ENCODE peak calls at places on chromosomes 6 and 20, in eight cellular contexts. S, J, T, D, G, L, F and E are unnamed samples.

GRCh38 chr6:125904871-125905270 is 51.7 kb upstream of the HINT3 start:
- DNase-seq in J (no peak), G (no peak), L (no peak), D (no peak), T (no peak), S (no peak), F (no peak), E (no peak)

GRCh38 chr6:125549202-125549884 is 200.1 kb upstream of the HEY2 start:
- DNase-seq in L (no peak), S (no peak), D (no peak), T (no peak), F (no peak), J (no peak), G (no peak), E (no peak)

GRCh38 chr6:137980777-137981176 is 113.7 kb downstream of the TNFAIP3 start:
- DNase-seq in S (no peak), F (no peak), J (no peak), G (no peak), D (no peak), T (no peak), L (no peak), E (no peak)

GRCh38 chr6:78523622-78524021 is 343.7 kb upstream of the IRAK1BP1 start:
- DNase-seq in S (no peak), F (no peak), L (no peak), G (no peak), J (no peak), T (no peak), D (no peak), E (no peak)

GRCh38 chr6:149922642-149923326 is at the start of gene RAET1G:
- DNase-seq in F (peak), L (peak), S (peak), D (peak), J (peak), T (peak), G (peak), E (peak)

GRCh38 chr6:16286151-16286522 is 47.8 kb downstream of the GMPR start:
- DNase-seq in J (peak), L (no peak), S (peak), T (no peak), D (no peak), F (peak), G (no peak), E (peak)

GRCh38 chr20:4932061-4932460 is 69.2 kb downstream of the SLC23A2 start:
- DNase-seq in F (no peak), S (no peak), L (no peak), G (no peak), D (no peak), T (no peak), J (no peak), E (no peak)

GRCh38 chr6:135525550-135525949 is 28.0 kb upstream of the AHI1 start:
- DNase-seq in F (no peak), G (no peak), L (no peak), S (no peak), J (no peak), T (no peak), D (no peak), E (no peak)

GRCh38 chr20:47318027-47318595 is 38.4 kb downstream of the ZMYND8 start:
- DNase-seq in F (no peak), J (no peak), D (no peak), S (no peak), G (no peak), L (no peak), T (no peak), E (peak)

GRCh38 chr6:133999305-133999704 is 46.3 kb downstream of the TBPL1 start:
- DNase-seq in S (no peak), D (no peak), T (no peak), J (no peak), G (no peak), L (no peak), F (no peak), E (no peak)

GRCh38 chr6:160248538-160248937 is 10.1 kb downstream of the SLC22A2 start:
- DNase-seq in J (no peak), D (no peak), G (no peak), S (no peak), L (no peak), T (no peak), F (no peak), E (no peak)

GRCh38 chr20:7806831-7807230 is 133.4 kb downstream of the HAO1 start:
- DNase-seq in S (no peak), F (no peak), G (no peak), D (no peak), J (no peak), T (no peak), L (no peak), E (no peak)

GRCh38 chr6:156189714-156190113 is 587.5 kb upstream of the ARID1B start:
- DNase-seq in J (no peak), D (no peak), L (no peak), S (no peak), T (no peak), F (no peak), G (no peak), E (no peak)

GRCh38 chr20:46430921-46431712 is 24.7 kb upstream of the ELMO2 start:
- DNase-seq in F (no peak), G (no peak), L (no peak), D (no peak), J (peak), T (no peak), S (no peak), E (no peak)

GRCh38 chr6:86412063-86412462 is 525.3 kb upstream of the HTR1E start:
- DNase-seq in G (no peak), L (no peak), S (no peak), F (no peak), D (no peak), T (no peak), J (no peak), E (no peak)

GRCh38 chr6:97032950-97033349 is 108.4 kb downstream of the KLHL32 start:
- DNase-seq in D (no peak), G (no peak), J (no peak), L (no peak), S (no peak), T (no peak), F (no peak), E (no peak)

GRCh38 chr6:169868458-169868857 is 117.0 kb downstream of the ERMARD start:
- DNase-seq in J (no peak), G (no peak), T (no peak), D (no peak), L (no peak), F (no peak), S (no peak), E (no peak)

GRCh38 chr20:35215066-35215956 is 11.2 kb upstream of the MMP24 start:
- DNase-seq in S (no peak), G (no peak), J (no peak), L (no peak), T (no peak), F (no peak), D (no peak), E (no peak)

GRCh38 chr6:111038534-111039252 is 48.6 kb upstream of the SLC16A10 start:
- DNase-seq in F (no peak), J (no peak), L (no peak), G (no peak), D (peak), T (no peak), S (no peak), E (no peak)

DNA sequence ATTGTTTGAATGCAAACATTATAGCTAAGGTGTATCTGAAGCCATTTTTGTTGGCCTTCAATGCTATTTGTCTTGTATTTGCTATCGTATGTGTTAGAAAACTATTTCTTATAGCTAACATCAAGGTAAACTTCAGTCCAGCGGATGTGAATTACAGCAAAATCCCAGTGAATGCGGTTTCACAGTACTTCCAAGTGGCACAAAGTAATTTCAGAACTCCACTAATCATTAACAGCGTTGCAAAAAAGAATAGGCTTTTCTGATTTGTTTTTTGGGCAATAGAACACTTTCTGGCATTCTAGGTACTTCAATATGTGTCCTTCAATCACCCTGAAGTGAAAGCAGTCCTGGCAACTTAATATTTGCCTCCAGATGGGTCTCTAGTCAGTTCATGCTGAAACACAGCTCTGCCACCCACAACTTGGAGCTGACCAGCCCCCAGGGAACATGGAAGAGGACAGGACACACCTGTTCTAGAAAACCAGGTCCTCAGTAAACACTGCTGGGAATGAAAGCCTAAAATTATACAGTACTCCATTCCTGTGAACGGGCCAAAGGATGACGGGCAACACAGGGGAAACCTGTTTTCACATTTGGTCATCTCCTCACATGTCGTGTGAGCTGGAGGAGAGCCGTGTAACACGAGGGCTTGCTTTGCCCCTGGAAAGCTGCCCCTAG is 9.7 kb upstream of the MRPS10 start:
- DNase-seq in F (no peak), L (no peak), S (no peak), D (no peak), J (no peak), G (no peak), T (no peak), E (no peak)
- H3K4me3 ChIP-seq in F (no peak), L (no peak), S (no peak), D (no peak), J (no peak), G (no peak), T (no peak), E (no peak)

GRCh38 chr6:144283781-144284473 is 1.2 kb upstream of the UTRN start:
- DNase-seq in J (no peak), G (no peak), S (peak), F (no peak), L (no peak), D (no peak), T (no peak), E (no peak)
- TF ChIP-seq CTCF in J (no peak), G (no peak), S (no peak), F (peak), L (no peak), D (no peak), T (no peak), E (no peak)

DNA sequence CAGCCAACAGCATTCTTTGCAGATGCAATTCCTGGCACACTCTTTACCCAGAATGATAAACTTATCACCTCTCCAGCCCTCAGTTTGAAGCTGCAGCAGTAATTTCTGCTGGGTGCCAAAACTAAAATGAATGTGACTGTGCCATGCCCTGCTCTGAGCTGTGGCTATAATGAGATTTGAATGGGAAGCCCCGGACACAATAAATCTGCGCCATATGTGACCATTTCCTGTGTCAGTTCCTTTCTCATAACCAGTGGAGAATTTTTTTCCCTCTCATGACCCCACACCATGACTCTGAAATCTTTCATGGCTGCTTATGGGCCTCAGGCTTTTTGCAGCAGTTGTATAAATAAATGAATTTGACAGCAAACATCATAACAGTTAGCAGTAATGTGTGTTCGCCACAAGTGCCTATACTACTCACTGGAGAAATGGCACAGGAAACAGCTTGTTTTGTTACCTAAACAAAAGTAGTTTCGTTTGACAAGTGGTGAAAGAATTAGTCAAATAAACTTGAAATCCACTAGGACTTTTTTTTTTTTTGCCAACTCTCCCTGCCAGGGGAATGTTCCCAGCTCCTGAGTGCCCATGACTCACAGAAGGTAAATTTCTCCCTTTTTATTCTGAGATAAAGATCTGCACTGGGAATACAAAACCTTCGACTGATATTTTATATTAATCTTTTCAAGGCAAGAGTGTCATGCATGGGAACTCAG is 408.4 kb downstream of the PKHD1 start:
- DNase-seq in S (no peak), T (no peak), F (peak), G (no peak), L (no peak), D (peak), J (no peak), E (no peak)
- H3K4me3 ChIP-seq in S (no peak), T (no peak), F (no peak), G (no peak), L (no peak), D (no peak), J (no peak), E (no peak)

DNA sequence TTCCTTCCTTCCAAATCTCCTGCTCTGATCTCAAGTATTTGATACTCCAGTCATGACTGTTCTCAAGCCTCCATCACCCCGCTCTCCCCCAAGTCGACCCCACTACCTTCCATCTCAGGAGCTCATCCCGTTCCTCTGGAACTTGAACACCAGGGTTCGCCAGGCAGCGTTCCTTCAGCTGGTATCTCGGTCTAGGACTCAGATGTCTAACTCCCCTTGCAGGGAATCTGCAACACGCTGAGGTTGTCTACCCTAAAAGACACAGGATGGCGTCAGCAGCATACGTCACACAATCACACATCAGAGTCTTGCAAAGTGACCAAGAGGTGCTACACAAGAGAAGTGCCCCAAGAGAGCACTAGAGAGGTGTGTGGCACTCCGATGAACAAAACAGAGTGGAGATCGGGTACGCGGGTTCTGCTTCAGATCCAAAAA is 706 bp downstream of the ZNF184 start:
- DNase-seq in D (peak), L (no peak), G (peak), S (peak), F (peak), T (peak), J (peak), E (peak)
- TF ChIP-seq CTCF in D (peak), L (no peak), G (no peak), S (no peak), F (no peak), T (no peak), J (no peak), E (no peak)

DNA sequence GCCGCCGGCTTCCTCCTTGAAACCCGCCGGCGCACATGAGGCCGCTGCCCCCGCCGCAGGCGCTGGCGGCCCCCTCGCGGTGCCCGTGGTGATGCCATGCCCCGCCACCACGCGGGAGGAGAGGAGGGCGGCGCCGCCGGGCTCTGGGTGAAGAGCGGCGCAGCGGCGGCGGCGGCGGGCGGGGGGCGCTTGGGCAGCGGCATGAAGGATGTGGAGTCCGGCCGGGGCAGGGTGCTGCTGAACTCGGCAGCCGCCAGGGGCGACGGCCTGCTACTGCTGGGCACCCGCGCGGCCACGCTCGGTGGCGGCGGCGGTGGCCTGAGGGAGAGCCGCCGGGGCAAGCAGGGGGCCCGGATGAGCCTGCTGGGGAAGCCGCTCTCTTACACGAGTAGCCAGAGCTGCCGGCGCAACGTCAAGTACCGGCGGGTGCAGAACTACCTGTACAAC is 253 bp downstream of the KCNQ5 start:
- DNase-seq in L (peak), D (no peak), G (no peak), J (peak), F (peak), T (peak), S (peak), E (no peak)
- H3K4me3 ChIP-seq in L (peak), D (peak), G (peak), J (peak), F (peak), T (peak), S (peak), E (peak)

GRCh38 chr20:50286609-50287008 is 96.0 kb downstream of the CEBPB start:
- DNase-seq in S (no peak), J (no peak), G (no peak), T (peak), F (peak), L (no peak), D (peak), E (peak)

GRCh38 chr20:50283922-50284810 is 93.5 kb downstream of the CEBPB start:
- DNase-seq in L (no peak), D (no peak), S (no peak), J (no peak), T (peak), G (no peak), F (no peak), E (no peak)

GRCh38 chr20:50286174-50286511 is 95.5 kb downstream of the CEBPB start:
- DNase-seq in D (no peak), T (no peak), L (no peak), J (no peak), G (no peak), F (no peak), S (no peak), E (no peak)

GRCh38 chr20:50284811-50285375 is 94.3 kb downstream of the CEBPB start:
- DNase-seq in J (no peak), L (no peak), D (no peak), S (no peak), T (no peak), F (peak), G (no peak), E (no peak)

GRCh38 chr20:50285376-50286173 is 94.9 kb downstream of the CEBPB start:
- DNase-seq in T (peak), F (peak), L (no peak), J (no peak), S (no peak), G (no peak), D (peak), E (peak)
- TF ChIP-seq CTCF in T (no peak), F (no peak), L (no peak), J (no peak), S (no peak), G (no peak), D (no peak), E (no peak)

GRCh38 chr6:25107218-25107617 is 171.5 kb upstream of the RIPOR2 start:
- DNase-seq in G (no peak), T (no peak), S (no peak), D (peak), L (no peak), F (no peak), J (no peak), E (no peak)

GRCh38 chr6:25100288-25100687 is 164.5 kb upstream of the RIPOR2 start:
- DNase-seq in S (no peak), D (no peak), F (no peak), J (no peak), G (no peak), T (no peak), L (no peak), E (no peak)

GRCh38 chr6:25105070-25105925 is 169.5 kb upstream of the RIPOR2 start:
- DNase-seq in G (no peak), F (no peak), J (no peak), L (no peak), T (no peak), D (no peak), S (no peak), E (no peak)

DNA sequence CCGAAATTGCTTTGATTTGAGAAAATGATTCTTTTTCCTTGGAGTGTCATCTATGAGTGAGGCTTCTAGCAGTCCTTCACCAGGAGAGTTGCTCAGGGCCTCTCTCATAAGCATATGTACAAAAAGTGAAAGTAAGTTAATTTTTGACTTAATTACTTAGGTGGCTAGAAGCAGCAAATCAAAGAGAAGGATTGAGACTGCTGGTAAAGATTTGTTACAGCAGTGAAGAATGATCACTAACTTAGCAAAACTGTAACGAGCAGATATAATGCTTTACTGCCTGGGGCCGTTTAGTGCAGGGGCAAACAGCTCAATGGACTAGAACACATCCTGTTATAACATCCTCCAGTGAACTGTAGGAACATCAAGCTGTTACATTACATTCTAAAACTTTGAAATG is 167.8 kb upstream of the RIPOR2 start:
- DNase-seq in G (no peak), S (no peak), J (no peak), F (no peak), T (no peak), D (no peak), L (no peak), E (no peak)
- H3K4me3 ChIP-seq in G (no peak), S (no peak), J (no peak), F (no peak), T (no peak), D (no peak), L (no peak), E (no peak)

DNA sequence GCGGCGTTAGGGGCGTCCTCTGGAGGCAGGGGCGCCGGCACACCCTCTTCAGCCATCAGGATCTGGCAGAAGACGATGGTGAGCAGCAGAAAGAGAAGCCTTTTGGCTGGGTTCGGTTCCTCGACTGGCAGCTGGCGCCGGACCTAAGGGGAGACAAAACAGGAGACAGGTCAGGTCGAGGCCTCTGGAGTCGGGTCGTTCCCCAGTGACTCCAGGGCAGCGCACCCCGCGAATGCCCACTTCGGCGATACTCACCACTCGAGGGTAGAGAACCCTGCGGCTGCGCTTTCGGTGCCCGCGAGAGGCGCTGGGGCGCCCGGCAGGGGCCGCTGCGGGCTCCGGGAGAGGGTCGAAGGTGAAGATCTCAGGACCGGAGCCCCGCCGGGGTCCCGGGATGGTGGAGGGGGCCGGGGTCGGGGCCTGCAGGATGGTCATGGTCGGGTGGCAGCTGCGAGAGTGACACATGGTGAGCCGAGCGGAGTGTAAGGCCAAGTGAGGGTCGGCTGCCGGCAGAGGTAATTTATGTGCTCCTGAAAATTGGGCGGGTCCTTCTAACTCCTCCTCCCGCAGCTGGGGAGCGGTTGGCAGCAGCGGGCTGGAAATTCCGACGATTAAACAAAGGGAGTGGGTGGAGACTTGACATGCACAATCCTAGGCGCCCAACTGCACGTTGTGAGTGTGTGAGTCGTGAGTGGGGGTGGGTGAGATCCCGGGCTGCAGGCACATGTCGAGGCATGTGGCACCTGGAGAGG is at the start of gene IER3:
- DNase-seq in L (peak), T (peak), D (no peak), F (no peak), J (peak), G (peak), S (peak), E (no peak)
- TF ChIP-seq CTCF in L (peak), T (peak), D (peak), F (peak), J (peak), G (peak), S (peak), E (peak)